ENCODE peak calls at places on chromosome 17, in eight cellular contexts. K is heart left ventricle, L is DND-41, G is tibial artery, V is IMR-90, D is uterus, A is iPS DF 6.9, Y is small intestine. P is an unnamed sample.
A peak's percentile ranks its signal among the peaks of the same experiment; 100 is the strongest.

GRCh38 chr17:8444506-8444905 is 8.8 kb downstream of the NDEL1 start:
- DNase-seq in V (no peak), K (no peak), D (no peak), L (no peak), Y (no peak), G (no peak), A (no peak), P (no peak)

GRCh38 chr17:61981323-61981722 is 53.5 kb upstream of the INTS2 start:
- DNase-seq in V (peak; percentile 62), Y (no peak), D (no peak), G (no peak), L (no peak), K (no peak), A (no peak), P (no peak)

GRCh38 chr17:36485027-36485426 is 1.5 kb upstream of the ZNHIT3 start:
- DNase-seq in L (no peak), A (no peak), V (no peak), G (no peak), Y (no peak), K (no peak), D (no peak), P (no peak)

GRCh38 chr17:8859029-8859803 is 8.3 kb downstream of the PIK3R6 start:
- DNase-seq in Y (no peak), D (no peak), A (no peak), G (no peak), K (no peak), L (peak; percentile 31), V (peak; percentile 8), P (no peak)

GRCh38 chr17:38879878-38880727 is 10.2 kb downstream of the LASP1 start:
- DNase-seq in G (no peak), A (peak; percentile 82), V (peak; percentile 83), K (no peak), L (no peak), Y (peak; percentile 61), D (peak; percentile 54), P (peak; percentile 73)

GRCh38 chr17:73643012-73643845 is 1.0 kb downstream of the SDK2 start:
- DNase-seq in L (no peak), Y (no peak), V (no peak), A (no peak), D (no peak), K (no peak), G (no peak), P (peak; percentile 81)

GRCh38 chr17:7045492-7046126 is 1.7 kb upstream of the SLC16A11 start:
- DNase-seq in Y (peak; percentile 88), K (no peak), A (no peak), L (peak; percentile 39), D (no peak), V (peak; percentile 87), G (no peak), P (no peak)

GRCh38 chr17:57404073-57404472 is 147.8 kb downstream of the MSI2 start:
- DNase-seq in K (no peak), A (no peak), L (no peak), D (no peak), Y (peak; percentile 13), G (no peak), V (no peak), P (no peak)

GRCh38 chr17:75009139-75009724 is 3.2 kb upstream of the MRPL58 start:
- DNase-seq in G (no peak), D (no peak), Y (no peak), L (no peak), V (no peak), A (no peak), K (no peak), P (no peak)

GRCh38 chr17:32519769-32520701 is 33.2 kb downstream of the CDK5R1 start:
- DNase-seq in A (no peak), V (no peak), L (no peak), G (no peak), D (no peak), K (no peak), Y (peak; percentile 58), P (no peak)

GRCh38 chr17:31754239-31754945 is 104.7 kb downstream of the COPRS start:
- DNase-seq in K (no peak), A (no peak), V (peak; percentile 99), Y (peak; percentile 57), D (no peak), L (no peak), G (no peak), P (no peak)

GRCh38 chr17:77634710-77635109 is 323.8 kb upstream of the TNRC6C start:
- DNase-seq in A (no peak), G (no peak), Y (no peak), K (no peak), L (no peak), V (no peak), D (no peak), P (peak; percentile 12)

GRCh38 chr17:57875109-57876022 is 25.5 kb upstream of the MRPS23 start:
- DNase-seq in V (peak; percentile 99), L (peak; percentile 40), D (peak; percentile 83), K (peak; percentile 88), A (no peak), G (peak; percentile 88), Y (no peak), P (peak; percentile 95)

GRCh38 chr17:48878920-48879898 is 13.4 kb upstream of the ATP5MC1 start:
- DNase-seq in Y (peak; percentile 77), L (peak; percentile 72), A (peak; percentile 79), D (peak; percentile 54), G (peak; percentile 39), K (no peak), V (peak; percentile 66), P (no peak)

GRCh38 chr17:19250421-19251141 is 13.4 kb downstream of the EPN2 start:
- DNase-seq in G (peak; percentile 62), Y (no peak), D (no peak), V (no peak), A (no peak), K (no peak), L (no peak), P (peak; percentile 80)

GRCh38 chr17:74532115-74532514 is 840 bp upstream of the CD300LB start:
- DNase-seq in A (no peak), D (peak; percentile 20), G (peak; percentile 64), Y (no peak), L (peak; percentile 3), V (no peak), K (no peak), P (peak; percentile 66)

GRCh38 chr17:2421315-2422147 is 20.7 kb upstream of the MNT start:
- DNase-seq in K (no peak), L (no peak), Y (peak; percentile 27), A (no peak), V (peak; percentile 50), G (no peak), D (no peak), P (no peak)

GRCh38 chr17:82551779-82552457 is 32.4 kb downstream of the FOXK2 start:
- DNase-seq in Y (peak; percentile 79), G (peak; percentile 78), D (peak; percentile 77), L (peak; percentile 74), V (peak; percentile 70), A (no peak), K (peak; percentile 85), P (peak; percentile 91)

GRCh38 chr17:82553210-82553930 is 33.8 kb downstream of the FOXK2 start:
- DNase-seq in G (no peak), A (no peak), L (no peak), K (no peak), Y (no peak), V (no peak), D (no peak), P (no peak)

GRCh38 chr17:82547981-82548380 is 28.4 kb downstream of the FOXK2 start:
- DNase-seq in V (no peak), D (no peak), G (no peak), L (no peak), A (no peak), K (no peak), Y (no peak), P (no peak)

GRCh38 chr17:82548681-82549303 is 29.3 kb downstream of the FOXK2 start:
- DNase-seq in Y (peak; percentile 71), K (peak; percentile 70), V (no peak), G (peak; percentile 48), D (peak; percentile 69), A (no peak), L (no peak), P (no peak)

DNA sequence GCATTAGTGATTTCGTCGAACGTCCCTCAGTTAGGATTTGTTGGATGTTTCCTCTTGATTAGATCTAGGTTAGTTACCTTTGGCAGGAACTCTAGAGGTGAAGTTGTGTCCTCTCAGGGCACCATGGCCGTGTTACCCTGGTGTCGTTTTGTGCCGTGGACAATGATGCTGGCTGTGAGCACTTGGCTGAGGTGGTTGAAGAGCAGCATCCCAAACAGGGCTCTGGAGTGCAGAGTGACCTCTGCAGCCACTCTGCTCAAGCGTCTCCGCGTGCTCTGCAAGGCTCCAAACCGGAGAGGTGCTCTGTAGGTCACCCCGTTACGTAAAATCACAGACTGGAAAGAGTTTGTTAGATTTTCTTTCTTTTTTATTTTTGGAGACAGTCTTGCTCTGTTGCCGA is 33.0 kb downstream of the FOXK2 start:
- DNase-seq in K (no peak), Y (no peak), L (no peak), A (no peak), D (no peak), V (no peak), G (no peak), P (no peak)
- H3K27ac ChIP-seq in K (peak overlapping the region; percentile 13), Y (no peak overlapping the region), L (no peak overlapping the region), A (no peak overlapping the region), D (peak overlapping the region; percentile 66), V (no peak overlapping the region), G (peak overlapping the region; percentile 72), P (peak overlapping the region; percentile 72)

DNA sequence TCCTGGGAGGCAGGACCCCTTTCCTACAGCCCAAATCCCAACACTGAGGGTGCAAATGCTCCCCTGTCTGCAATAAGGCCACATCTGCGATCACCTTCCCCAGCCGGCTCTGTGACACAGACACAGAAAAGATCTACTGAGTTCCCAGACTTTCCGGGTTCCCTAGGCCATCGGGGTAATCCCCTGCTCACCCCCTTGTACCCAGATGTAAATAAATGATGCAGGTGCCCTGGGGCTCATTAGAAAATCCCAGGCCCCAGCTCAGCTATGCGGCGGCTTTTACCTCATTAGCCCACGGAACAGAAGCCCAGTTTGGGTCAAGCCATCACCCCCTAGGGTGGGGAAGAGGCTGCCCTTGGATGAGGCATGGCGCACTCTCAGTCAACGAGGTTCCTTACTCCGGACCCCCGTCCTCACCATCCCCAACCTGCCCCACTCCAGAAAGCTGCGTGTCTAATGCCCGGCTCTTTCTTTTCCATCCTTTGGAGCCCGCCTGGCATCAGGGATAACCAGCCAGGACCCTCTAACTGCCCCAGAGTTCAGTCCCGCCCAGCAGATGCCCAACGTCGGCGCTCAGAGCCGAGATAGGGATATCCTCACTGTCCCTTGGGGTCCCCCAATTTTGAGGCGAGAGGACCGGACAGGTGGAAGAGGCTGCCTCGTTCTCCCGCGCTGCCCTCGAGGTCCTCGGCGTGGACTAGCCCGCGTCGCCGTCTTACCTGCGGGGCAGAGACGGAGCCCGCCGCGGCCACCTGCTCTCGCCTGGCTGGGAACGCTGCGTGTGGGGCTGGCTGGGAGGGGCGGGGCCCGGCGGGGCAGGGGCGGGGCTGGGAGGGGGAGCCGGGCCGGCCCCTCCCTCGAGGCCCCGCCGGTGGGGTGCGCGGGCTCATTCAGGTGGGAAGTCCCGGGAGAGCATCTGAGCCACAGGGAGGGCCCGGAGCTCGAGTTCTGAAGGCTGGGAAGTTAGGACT is at the start of gene ZNF385C:
- DNase-seq in K (peak; percentile 56), V (no peak), D (no peak), G (no peak), A (no peak), Y (no peak), L (no peak), P (no peak)
- H3K4me3 ChIP-seq in K (no peak within 1 kb of the TSS), V (no peak within 1 kb of the TSS), D (no peak within 1 kb of the TSS), G (no peak within 1 kb of the TSS), A (peak within 1 kb of the TSS; percentile 24), Y (no peak within 1 kb of the TSS), L (no peak within 1 kb of the TSS), P (no peak within 1 kb of the TSS)

GRCh38 chr17:83200746-83201145 is 121.3 kb downstream of the METRNL start:
- DNase-seq in L (no peak), Y (no peak), K (peak; percentile 71), D (no peak), V (no peak), G (peak; percentile 22), A (no peak), P (peak; percentile 51)
- H3K27ac ChIP-seq in L (no peak overlapping the region), Y (peak overlapping the region; percentile 90), K (peak overlapping the region; percentile 28), D (peak overlapping the region; percentile 24), V (no peak overlapping the region), G (peak overlapping the region; percentile 93), A (no peak overlapping the region), P (no peak overlapping the region)

GRCh38 chr17:47851764-47852112 is 775 bp upstream of the SP6 start:
- DNase-seq in L (no peak), A (no peak), Y (no peak), V (no peak), K (no peak), G (no peak), D (no peak), P (no peak)
- H3K4me3 ChIP-seq in L (no peak overlapping the region), A (peak overlapping the region; percentile 21), Y (no peak overlapping the region), V (no peak overlapping the region), K (no peak overlapping the region), G (no peak overlapping the region), D (no peak overlapping the region), P (no peak overlapping the region)